ENCODE peak calls at places on chromosomes 7 and 10, in six cellular contexts. P, K, I, N, J and S are unnamed samples.

GRCh38 chr10:69958232-69958902 is 94.3 kb upstream of the MACROH2A2 start:
- DNase-seq in K (peak), I (no peak), N (no peak), J (peak), P (no peak), S (peak)

GRCh38 chr10:31121074-31121685 is 89.5 kb upstream of the ZNF438 start:
- DNase-seq in P (no peak), I (no peak), N (no peak), J (no peak), K (no peak), S (no peak)

GRCh38 chr10:58107506-58107905 is 160.2 kb downstream of the IPMK start:
- DNase-seq in P (no peak), N (no peak), J (no peak), I (no peak), K (no peak), S (no peak)

GRCh38 chr10:29811751-29812427 is 177.1 kb upstream of the SVIL start:
- DNase-seq in P (no peak), N (no peak), J (no peak), K (no peak), I (peak), S (no peak)

GRCh38 chr10:121113385-121113696 is 262.2 kb downstream of the WDR11 start:
- DNase-seq in N (no peak), K (no peak), I (no peak), J (no peak), P (no peak), S (no peak)

GRCh38 chr10:22253578-22253882 is 35.7 kb upstream of the EBLN1 start:
- DNase-seq in K (no peak), P (no peak), N (peak), I (peak), J (peak), S (no peak)

GRCh38 chr10:121702351-121703320 is 104.4 kb upstream of the FGFR2 start:
- DNase-seq in K (no peak), N (no peak), J (no peak), P (no peak), I (no peak), S (no peak)

GRCh38 chr7:130649004-130649790 is 19.4 kb downstream of the COPG2 start:
- DNase-seq in N (no peak), I (no peak), P (peak), K (no peak), J (no peak), S (peak)

GRCh38 chr7:110253083-110253482 is 837.8 kb upstream of the LRRN3 start:
- DNase-seq in I (no peak), N (no peak), P (no peak), J (no peak), K (no peak), S (no peak)

GRCh38 chr7:65750511-65751344 is 122.1 kb upstream of the VKORC1L1 start:
- DNase-seq in P (peak), J (peak), K (peak), N (peak), I (peak), S (peak)
- TF ChIP-seq CTCF in P (no peak), J (peak), K (no peak), N (no peak), I (no peak), S (no peak)

DNA sequence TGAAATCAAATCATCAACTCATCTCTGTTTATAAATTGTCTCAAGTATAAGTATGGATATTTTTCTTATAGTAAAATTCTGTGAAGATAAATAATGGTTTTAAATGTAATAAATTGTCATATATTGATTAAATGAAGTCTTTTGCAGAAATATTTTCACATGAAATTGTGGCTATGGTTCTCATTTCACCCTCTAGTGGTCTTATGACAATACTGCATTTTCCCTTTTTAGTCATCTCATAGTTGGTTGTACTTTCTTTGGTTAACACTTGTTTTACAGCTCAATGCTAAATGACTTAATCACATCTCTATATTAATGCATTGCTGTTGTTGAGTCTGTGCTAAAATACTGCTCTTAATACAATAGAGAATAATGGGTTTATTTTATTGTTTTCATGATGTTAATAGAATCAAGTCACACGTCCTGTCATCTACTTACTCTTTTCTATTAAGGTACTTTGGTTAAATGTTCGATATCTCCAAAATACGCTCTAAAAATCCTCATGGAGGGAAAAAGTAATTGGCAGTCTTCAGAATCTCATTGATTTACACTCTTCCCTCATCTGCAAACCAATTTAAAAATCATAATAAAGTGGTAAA is 38.0 kb upstream of the CACNA2D1 start:
- DNase-seq in J (peak), I (no peak), N (no peak), P (no peak), K (peak), S (peak)
- TF ChIP-seq CTCF in J (peak), I (peak), N (peak), P (peak), K (peak), S (peak)

DNA sequence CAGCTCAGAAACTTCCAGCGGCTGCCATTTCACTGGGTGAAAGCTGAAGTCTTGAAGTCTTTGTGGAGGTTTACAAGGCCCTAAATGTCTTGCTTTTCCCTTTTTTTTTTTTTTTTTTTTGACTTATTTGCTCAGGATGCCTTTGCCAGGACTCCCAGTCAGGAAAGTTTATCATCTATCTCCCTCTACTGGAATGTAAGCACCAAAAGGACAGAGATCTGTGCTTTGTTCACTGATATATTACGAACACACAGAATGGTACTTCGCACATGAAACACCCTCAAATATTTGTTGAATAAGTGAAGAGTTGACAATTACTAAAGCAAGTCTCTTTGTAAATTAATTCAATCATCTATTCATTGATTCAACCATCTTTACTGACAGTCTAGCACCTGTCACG is 23.2 kb downstream of the ABCB4 start:
- DNase-seq in I (no peak), N (no peak), K (no peak), J (peak), P (no peak), S (no peak)
- TF ChIP-seq CTCF in I (no peak), N (no peak), K (no peak), J (peak), P (no peak), S (no peak)

DNA sequence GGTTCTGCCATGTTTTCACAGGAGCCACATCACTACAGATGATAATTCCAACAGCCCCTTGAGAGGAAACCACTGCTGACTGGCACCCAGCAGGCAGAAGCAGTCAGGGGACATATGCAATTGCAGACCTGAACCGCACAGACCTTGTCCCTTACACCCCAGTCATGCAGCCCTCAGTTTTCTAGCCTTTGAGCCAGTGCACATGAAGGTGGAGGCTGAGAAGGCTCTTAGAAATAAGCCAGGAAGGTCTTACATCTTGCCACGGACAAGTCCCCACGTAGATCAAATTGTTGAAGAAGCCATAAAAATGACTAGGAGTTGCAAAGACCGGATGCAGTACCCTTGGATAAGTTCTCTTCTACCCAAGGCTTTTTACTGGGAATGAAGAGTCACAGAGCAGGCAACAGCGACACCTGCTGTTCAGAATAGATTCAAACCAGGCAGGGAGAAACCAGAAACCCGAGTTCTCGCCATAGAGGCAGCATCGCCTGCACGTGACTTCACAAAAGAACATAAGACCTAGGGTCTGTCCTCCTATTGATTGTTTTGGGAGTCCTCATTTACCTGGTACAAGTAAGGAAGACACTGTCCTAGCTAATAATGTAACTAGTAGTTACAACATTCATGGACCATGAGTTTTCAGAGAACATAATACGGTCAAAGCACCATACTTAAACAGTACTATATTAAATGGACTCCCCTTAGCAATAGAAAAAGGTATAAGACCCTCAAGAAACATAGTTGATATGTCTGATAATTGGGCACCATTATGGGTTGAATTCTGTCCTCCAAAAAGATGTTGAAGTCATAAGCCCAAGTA is 11.1 kb downstream of the STEAP1B start:
- DNase-seq in P (no peak), J (peak), N (no peak), K (peak), I (peak), S (peak)
- TF ChIP-seq CTCF in P (peak), J (peak), N (peak), K (peak), I (peak), S (peak)